ENCODE peak calls at places on chromosomes 11 and 22, in six cellular contexts. O is NCI-H146; W is activated CD8-positive, alpha-beta memory T cell treated with anti-CD3 and anti-CD28 coated beads for 4 hours; N is brain microvascular endothelial cell; M is amygdala; L is iris pigment epithelial cell. C is an unnamed sample.

GRCh38 chr11:3614742-3615171 is 27.0 kb downstream of the ART5 start:
- DNase-seq in W (no peak), L (no peak), M (no peak), O (no peak), N (no peak), C (peak)

GRCh38 chr11:16280256-16280682 is 76.1 kb downstream of the SOX6 start:
- DNase-seq in M (no peak), O (peak), L (no peak), N (no peak), W (no peak), C (no peak)

GRCh38 chr11:46674463-46675287 is 25.7 kb downstream of the ARHGAP1 start:
- DNase-seq in M (no peak), L (peak), N (no peak), O (no peak), W (no peak), C (no peak)

GRCh38 chr11:14248577-14248976 is 110.4 kb downstream of the RRAS2 start:
- DNase-seq in O (no peak), M (no peak), L (no peak), W (no peak), N (no peak), C (no peak)

GRCh38 chr22:33917744-33918406 is 2.4 kb downstream of the LARGE1 start:
- DNase-seq in O (peak), N (no peak), M (no peak), W (no peak), L (no peak), C (no peak)

GRCh38 chr11:11173316-11174025 is 179.6 kb downstream of the CSNK2A3 start:
- DNase-seq in W (no peak), O (no peak), M (no peak), L (no peak), N (no peak), C (no peak)

GRCh38 chr22:25629613-25630012 is 65.1 kb downstream of the GRK3 start:
- DNase-seq in M (no peak), O (no peak), N (no peak), W (no peak), L (no peak), C (no peak)

GRCh38 chr11:125443767-125444311 is 52.2 kb downstream of the FEZ1 start:
- DNase-seq in O (no peak), L (no peak), M (no peak), N (no peak), W (no peak), C (no peak)

GRCh38 chr11:74696932-74697687 is 34.1 kb downstream of the CHRDL2 start:
- DNase-seq in L (peak), O (no peak), W (no peak), M (no peak), N (peak), C (no peak)

GRCh38 chr22:36014539-36015072 is 14.0 kb downstream of the RBFOX2 start:
- DNase-seq in N (no peak), W (no peak), M (no peak), O (no peak), L (no peak), C (no peak)

GRCh38 chr22:29062286-29062949 is 787 bp upstream of the C22orf31 start:
- DNase-seq in W (no peak), L (no peak), N (no peak), M (no peak), O (no peak), C (no peak)

GRCh38 chr22:19848298-19849224 is 6.1 kb downstream of the GNB1L start:
- DNase-seq in W (no peak), O (peak), M (no peak), L (no peak), N (no peak), C (no peak)

GRCh38 chr22:40407021-40407761 is 36.8 kb downstream of the SGSM3 start:
- DNase-seq in L (no peak), M (no peak), N (no peak), O (no peak), W (no peak), C (peak)

GRCh38 chr22:49106136-49106930 is 721.3 kb downstream of the BRD1 start:
- DNase-seq in L (no peak), N (no peak), M (no peak), W (no peak), O (peak), C (no peak)

GRCh38 chr11:126410649-126411048 is 55.2 kb downstream of the ST3GAL4 start:
- DNase-seq in L (no peak), M (no peak), O (no peak), N (no peak), W (no peak), C (no peak)

GRCh38 chr11:102604875-102605274 is 20.3 kb downstream of the MMP20 start:
- DNase-seq in M (no peak), W (no peak), N (no peak), O (no peak), L (no peak), C (no peak)

GRCh38 chr22:27372969-27373670 is 428.4 kb downstream of the MN1 start:
- DNase-seq in O (peak), W (no peak), M (no peak), L (peak), N (peak), C (no peak)

GRCh38 chr11:15893080-15893492 is 463.3 kb downstream of the SOX6 start:
- DNase-seq in M (no peak), L (peak), N (peak), O (no peak), W (no peak), C (no peak)

GRCh38 chr22:46970411-46971123 is 208.1 kb downstream of the TBC1D22A start:
- DNase-seq in N (no peak), L (no peak), W (no peak), O (no peak), M (no peak), C (no peak)

GRCh38 chr11:74847895-74848294 is 99.2 kb downstream of the RNF169 start:
- DNase-seq in L (no peak), W (no peak), M (no peak), O (no peak), N (no peak), C (no peak)

GRCh38 chr11:92702771-92703170 is 266.7 kb upstream of the MTNR1B start:
- DNase-seq in N (peak), M (no peak), L (peak), W (no peak), O (no peak), C (no peak)

GRCh38 chr11:83330303-83330702 is 44.1 kb upstream of the CCDC90B start:
- DNase-seq in M (no peak), L (no peak), O (no peak), W (no peak), N (no peak), C (no peak)

GRCh38 chr11:118241191-118242098 is 10.7 kb downstream of the MPZL3 start:
- DNase-seq in L (peak), N (no peak), O (no peak), W (no peak), M (no peak), C (peak)

GRCh38 chr11:74684661-74685060 is 46.6 kb downstream of the CHRDL2 start:
- DNase-seq in N (no peak), O (no peak), W (no peak), M (no peak), L (no peak), C (no peak)

GRCh38 chr11:72136677-72137255 is 1.2 kb downstream of the FOLR3 start:
- DNase-seq in N (no peak), L (no peak), O (no peak), M (no peak), W (no peak), C (no peak)

C was measured in CD14-positive monocyte.